ENCODE peak calls at places on chromosomes 11 and 22, in eight cellular contexts. One of them, this sample, is unnamed.

GRCh38 chr11:85663781-85664560 is 958 bp downstream of the CREBZF start:
- DNase-seq in stimulated activated CD8-positive, alpha-beta memory T cell treated with anti-CD3 and anti-CD28 coated beads, Interleukin-4, amount 100 ng/mL, for 4 hours: peak
- DNase-seq in occipital lobe: peak
- DNase-seq in globus pallidus: peak
- DNase-seq in HFFc6: peak
- DNase-seq in right lobe of liver: peak
- DNase-seq in hippocampal formation: peak
- DNase-seq in GM04504: no peak
- DNase-seq in this sample: peak

GRCh38 chr11:134360050-134360835 is 28.5 kb downstream of the GLB1L2 start:
- DNase-seq in stimulated activated CD8-positive, alpha-beta memory T cell treated with anti-CD3 and anti-CD28 coated beads, Interleukin-4, amount 100 ng/mL, for 4 hours: peak
- DNase-seq in hippocampal formation: peak
- DNase-seq in right lobe of liver: peak
- DNase-seq in HFFc6: no peak
- DNase-seq in globus pallidus: peak
- DNase-seq in occipital lobe: peak
- DNase-seq in GM04504: peak
- DNase-seq in this sample: peak

GRCh38 chr11:67438121-67438902 is 830 bp upstream of the PTPRCAP start:
- DNase-seq in stimulated activated CD8-positive, alpha-beta memory T cell treated with anti-CD3 and anti-CD28 coated beads, Interleukin-4, amount 100 ng/mL, for 4 hours: no peak
- DNase-seq in HFFc6: no peak
- DNase-seq in hippocampal formation: no peak
- DNase-seq in occipital lobe: no peak
- DNase-seq in right lobe of liver: no peak
- DNase-seq in GM04504: no peak
- DNase-seq in globus pallidus: no peak
- DNase-seq in this sample: peak

GRCh38 chr22:41152902-41153301 is 52.2 kb upstream of the L3MBTL2 start:
- DNase-seq in right lobe of liver: peak
- DNase-seq in hippocampal formation: no peak
- DNase-seq in GM04504: no peak
- DNase-seq in occipital lobe: no peak
- DNase-seq in HFFc6: no peak
- DNase-seq in globus pallidus: no peak
- DNase-seq in stimulated activated CD8-positive, alpha-beta memory T cell treated with anti-CD3 and anti-CD28 coated beads, Interleukin-4, amount 100 ng/mL, for 4 hours: no peak
- DNase-seq in this sample: no peak

GRCh38 chr11:126229782-126230540 is 18.4 kb downstream of the FAM118B start:
- DNase-seq in globus pallidus: no peak
- DNase-seq in occipital lobe: no peak
- DNase-seq in stimulated activated CD8-positive, alpha-beta memory T cell treated with anti-CD3 and anti-CD28 coated beads, Interleukin-4, amount 100 ng/mL, for 4 hours: no peak
- DNase-seq in HFFc6: no peak
- DNase-seq in hippocampal formation: no peak
- DNase-seq in right lobe of liver: no peak
- DNase-seq in GM04504: no peak
- DNase-seq in this sample: no peak

GRCh38 chr11:111582163-111582562 is 20.1 kb upstream of the SIK2 start:
- DNase-seq in hippocampal formation: no peak
- DNase-seq in HFFc6: no peak
- DNase-seq in GM04504: no peak
- DNase-seq in globus pallidus: no peak
- DNase-seq in occipital lobe: no peak
- DNase-seq in right lobe of liver: no peak
- DNase-seq in stimulated activated CD8-positive, alpha-beta memory T cell treated with anti-CD3 and anti-CD28 coated beads, Interleukin-4, amount 100 ng/mL, for 4 hours: no peak
- DNase-seq in this sample: no peak

GRCh38 chr11:75563978-75564552 is 2.0 kb downstream of the SERPINH1 start:
- DNase-seq in HFFc6: peak
- DNase-seq in hippocampal formation: no peak
- DNase-seq in occipital lobe: no peak
- DNase-seq in globus pallidus: no peak
- DNase-seq in stimulated activated CD8-positive, alpha-beta memory T cell treated with anti-CD3 and anti-CD28 coated beads, Interleukin-4, amount 100 ng/mL, for 4 hours: no peak
- DNase-seq in GM04504: peak
- DNase-seq in right lobe of liver: no peak
- DNase-seq in this sample: no peak

GRCh38 chr22:19891350-19892248 is 36.9 kb upstream of the GNB1L start:
- DNase-seq in hippocampal formation: no peak
- DNase-seq in GM04504: peak
- DNase-seq in occipital lobe: no peak
- DNase-seq in HFFc6: peak
- DNase-seq in stimulated activated CD8-positive, alpha-beta memory T cell treated with anti-CD3 and anti-CD28 coated beads, Interleukin-4, amount 100 ng/mL, for 4 hours: peak
- DNase-seq in right lobe of liver: no peak
- DNase-seq in globus pallidus: no peak
- DNase-seq in this sample: peak

GRCh38 chr11:64121637-64122410 is 44.1 kb downstream of the MACROD1 start:
- DNase-seq in HFFc6: peak
- DNase-seq in right lobe of liver: no peak
- DNase-seq in globus pallidus: no peak
- DNase-seq in hippocampal formation: no peak
- DNase-seq in GM04504: peak
- DNase-seq in occipital lobe: no peak
- DNase-seq in stimulated activated CD8-positive, alpha-beta memory T cell treated with anti-CD3 and anti-CD28 coated beads, Interleukin-4, amount 100 ng/mL, for 4 hours: no peak
- DNase-seq in this sample: peak

GRCh38 chr11:67662142-67662805 is 11.7 kb upstream of the ACY3 start:
- DNase-seq in occipital lobe: no peak
- DNase-seq in hippocampal formation: no peak
- DNase-seq in GM04504: no peak
- DNase-seq in globus pallidus: no peak
- DNase-seq in right lobe of liver: no peak
- DNase-seq in stimulated activated CD8-positive, alpha-beta memory T cell treated with anti-CD3 and anti-CD28 coated beads, Interleukin-4, amount 100 ng/mL, for 4 hours: no peak
- DNase-seq in HFFc6: no peak
- DNase-seq in this sample: no peak

GRCh38 chr11:66570117-66570825 is 1.9 kb upstream of the CTSF start:
- DNase-seq in stimulated activated CD8-positive, alpha-beta memory T cell treated with anti-CD3 and anti-CD28 coated beads, Interleukin-4, amount 100 ng/mL, for 4 hours: no peak
- DNase-seq in globus pallidus: no peak
- DNase-seq in hippocampal formation: no peak
- DNase-seq in right lobe of liver: no peak
- DNase-seq in occipital lobe: no peak
- DNase-seq in HFFc6: no peak
- DNase-seq in GM04504: no peak
- DNase-seq in this sample: no peak

GRCh38 chr11:61541568-61541967 is 33.0 kb downstream of the LRRC10B start:
- DNase-seq in GM04504: peak
- DNase-seq in globus pallidus: no peak
- DNase-seq in occipital lobe: no peak
- DNase-seq in stimulated activated CD8-positive, alpha-beta memory T cell treated with anti-CD3 and anti-CD28 coated beads, Interleukin-4, amount 100 ng/mL, for 4 hours: no peak
- DNase-seq in right lobe of liver: no peak
- DNase-seq in HFFc6: peak
- DNase-seq in hippocampal formation: no peak
- DNase-seq in this sample: no peak

GRCh38 chr22:33361581-33361980 is 303.4 kb upstream of the SYN3 start:
- DNase-seq in HFFc6: no peak
- DNase-seq in stimulated activated CD8-positive, alpha-beta memory T cell treated with anti-CD3 and anti-CD28 coated beads, Interleukin-4, amount 100 ng/mL, for 4 hours: no peak
- DNase-seq in right lobe of liver: no peak
- DNase-seq in GM04504: no peak
- DNase-seq in hippocampal formation: no peak
- DNase-seq in globus pallidus: no peak
- DNase-seq in occipital lobe: no peak
- DNase-seq in this sample: no peak

This sample was measured in T-helper 2 cell.